ENCODE peak calls at places on chromosomes 13 and 19, in nine cellular contexts. X, W, J, Z, B, Y, C, H and F are unnamed samples.

GRCh38 chr19:11361037-11361770 is 6.0 kb downstream of the PLPPR2 start:
- DNase-seq in W (peak; percentile 87), X (no peak), B (no peak), Z (no peak), J (peak; percentile 97), Y (no peak), H (no peak), C (no peak), F (no peak)

GRCh38 chr19:47229674-47230121 is 1.3 kb downstream of the BBC3 start:
- DNase-seq in B (no peak), J (no peak), Y (peak; percentile 34), Z (peak; percentile 67), X (peak; percentile 37), C (no peak), H (peak; percentile 37), W (peak; percentile 27), F (no peak)

GRCh38 chr13:45728759-45729158 is 26.6 kb downstream of the CBY2 start:
- DNase-seq in X (no peak), B (no peak), C (peak; percentile 7), W (no peak), J (peak; percentile 66), H (no peak), Y (no peak), Z (no peak), F (no peak)

GRCh38 chr19:41016488-41017071 is 25.5 kb downstream of the CYP2B6 start:
- DNase-seq in W (no peak), C (no peak), Y (no peak), B (no peak), X (no peak), Z (no peak), H (no peak), J (no peak), F (no peak)

GRCh38 chr13:40334616-40335015 is 331.8 kb downstream of the FOXO1 start:
- DNase-seq in J (no peak), W (no peak), Y (no peak), Z (no peak), C (no peak), H (no peak), X (no peak), B (no peak), F (no peak)

GRCh38 chr13:28532226-28533048 is 37.5 kb upstream of the FLT1 start:
- DNase-seq in Z (peak; percentile 69), X (no peak), H (no peak), J (peak; percentile 70), B (no peak), W (peak; percentile 29), C (peak; percentile 36), Y (no peak), F (no peak)

GRCh38 chr19:16514383-16515019 is 18.3 kb downstream of the C19orf44 start:
- DNase-seq in J (no peak), H (no peak), Z (no peak), C (no peak), X (no peak), Y (no peak), B (no peak), W (no peak), F (no peak)

GRCh38 chr13:25806304-25806974 is 245.4 kb downstream of the SHISA2 start:
- DNase-seq in H (no peak), B (no peak), J (no peak), Y (no peak), W (peak; percentile 23), Z (no peak), C (no peak), X (peak; percentile 8), F (peak; percentile 9)

GRCh38 chr13:27024781-27025492 is 146.7 kb downstream of the USP12 start:
- DNase-seq in Z (no peak), H (no peak), B (no peak), C (no peak), X (no peak), Y (no peak), W (no peak), J (no peak), F (no peak)

GRCh38 chr13:24511019-24511823 is 1.4 kb downstream of the PARP4 start:
- DNase-seq in J (peak; percentile 11), C (peak; percentile 89), W (peak; percentile 15), Z (peak; percentile 85), H (peak; percentile 91), Y (peak; percentile 26), B (no peak), X (peak; percentile 79), F (peak; percentile 86)

GRCh38 chr19:11375143-11375948 is 880 bp downstream of the SWSAP1 start:
- DNase-seq in X (no peak), C (no peak), Z (peak; percentile 67), H (no peak), W (peak; percentile 68), Y (peak; percentile 17), B (no peak), J (peak; percentile 59), F (no peak)

GRCh38 chr19:55553217-55554182 is 8.2 kb upstream of the SBK3 start:
- DNase-seq in Y (no peak), X (no peak), W (no peak), J (no peak), B (no peak), Z (no peak), H (no peak), C (no peak), F (no peak)

GRCh38 chr19:19385900-19386339 is 19.6 kb upstream of the GATAD2A start:
- DNase-seq in Y (no peak), H (no peak), C (no peak), B (no peak), W (no peak), J (no peak), X (no peak), Z (peak; percentile 30), F (no peak)

GRCh38 chr19:956747-957451 is 27.2 kb upstream of the WDR18 start:
- DNase-seq in J (peak; percentile 91), Z (no peak), X (peak; percentile 21), B (no peak), H (peak; percentile 36), Y (no peak), W (no peak), C (peak; percentile 33), F (no peak)

GRCh38 chr19:53076984-53077383 is 26.2 kb downstream of the ZNF160 start:
- DNase-seq in Z (peak; percentile 72), J (peak; percentile 85), B (no peak), Y (peak; percentile 16), W (peak; percentile 73), H (peak; percentile 28), X (peak; percentile 55), C (peak; percentile 82), F (peak; percentile 60)

GRCh38 chr19:47275866-47276461 is 1.3 kb downstream of the INAFM1 start:
- DNase-seq in H (peak; percentile 57), W (peak; percentile 14), Z (no peak), B (no peak), X (peak; percentile 42), Y (peak; percentile 47), J (no peak), C (peak; percentile 65), F (peak; percentile 55)

GRCh38 chr19:56148096-56148495 is 7.0 kb downstream of the ZNF444 start:
- DNase-seq in X (no peak), B (no peak), J (no peak), Y (no peak), W (no peak), C (no peak), Z (no peak), H (no peak), F (no peak)

GRCh38 chr19:33982706-33983105 is 186.0 kb downstream of the KCTD15 start:
- DNase-seq in X (no peak), W (no peak), C (no peak), Y (no peak), B (no peak), J (no peak), Z (no peak), H (no peak), F (no peak)

DNA sequence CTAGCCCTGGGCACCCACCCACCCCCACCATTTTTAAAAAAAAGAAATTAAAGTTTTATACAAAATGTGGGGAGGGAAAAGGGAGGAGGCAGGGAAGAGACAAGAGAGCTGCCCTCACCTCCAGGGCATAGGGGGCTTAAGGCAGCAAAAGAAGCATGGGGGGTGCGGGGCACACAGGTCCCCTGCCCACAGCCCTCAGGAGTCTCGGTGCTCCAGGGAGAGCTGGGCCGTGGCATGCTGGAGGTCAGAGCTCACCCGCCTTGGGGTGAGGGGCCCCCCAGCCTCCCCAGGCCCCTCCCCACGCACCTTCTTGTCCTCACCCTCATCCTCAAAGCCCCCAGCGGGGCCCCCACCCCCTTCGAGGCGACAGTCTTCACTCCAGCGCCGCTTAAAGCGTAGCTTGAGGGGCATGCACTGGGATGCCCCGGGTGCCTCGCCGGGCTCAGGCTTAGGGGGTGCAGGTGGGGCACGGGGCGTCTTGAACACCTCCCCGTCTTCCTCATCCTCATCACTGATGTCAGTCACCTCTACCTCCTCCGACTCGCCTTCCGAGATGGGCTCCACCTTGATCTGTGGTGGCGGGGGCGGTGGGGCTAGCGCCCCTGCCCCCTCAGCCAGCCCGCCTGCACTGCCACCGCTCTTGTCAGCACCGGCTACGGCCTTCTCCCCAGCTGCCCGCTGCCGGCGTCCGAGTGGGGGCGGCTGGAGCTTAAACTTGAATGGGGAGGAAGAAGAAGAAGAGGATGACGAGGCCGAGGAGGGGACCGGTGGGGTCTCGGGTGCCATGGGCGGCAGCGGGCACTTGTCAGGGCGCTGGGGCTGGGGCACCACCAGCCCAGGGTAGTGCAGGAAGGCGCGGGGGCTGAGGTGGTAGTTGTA is 6.1 kb upstream of the GSK3A start:
- DNase-seq in H (no peak), Y (no peak), C (no peak), Z (no peak), B (no peak), W (no peak), J (no peak), X (no peak), F (no peak)
- H3K27ac ChIP-seq in H (no peak overlapping the region), Y (peak overlapping the region; percentile 100), C (peak overlapping the region; percentile 80), Z (no peak overlapping the region), B (peak overlapping the region; percentile 100), W (no peak overlapping the region), J (no peak overlapping the region), X (no peak overlapping the region), F (no peak overlapping the region)

GRCh38 chr19:20565321-20566018 is at the start of gene ZNF737:
- DNase-seq in X (peak; percentile 97), Y (peak; percentile 99), Z (peak; percentile 95), W (peak; percentile 100), C (peak; percentile 97), H (peak; percentile 91), B (peak; percentile 99), J (peak; percentile 98), F (peak; percentile 96)
- TF ChIP-seq CTCF in X (peak; percentile 32), Y (peak; percentile 17), Z (peak; percentile 45), W (peak; percentile 40), C (peak; percentile 48), H (peak; percentile 9), B (no peak), J (peak; percentile 34), F (peak; percentile 65)

GRCh38 chr13:51588406-51588949 is 4.2 kb downstream of the WDFY2 start:
- DNase-seq in C (peak; percentile 19), H (no peak), J (peak; percentile 8), Y (no peak), W (peak; percentile 3), X (no peak), Z (no peak), B (no peak), F (no peak)
- H3K4me3 ChIP-seq in C (no peak overlapping the region), H (no peak overlapping the region), J (no peak overlapping the region), Y (no peak overlapping the region), W (no peak overlapping the region), X (no peak overlapping the region), Z (no peak overlapping the region), B (no peak overlapping the region), F (no peak overlapping the region)

DNA sequence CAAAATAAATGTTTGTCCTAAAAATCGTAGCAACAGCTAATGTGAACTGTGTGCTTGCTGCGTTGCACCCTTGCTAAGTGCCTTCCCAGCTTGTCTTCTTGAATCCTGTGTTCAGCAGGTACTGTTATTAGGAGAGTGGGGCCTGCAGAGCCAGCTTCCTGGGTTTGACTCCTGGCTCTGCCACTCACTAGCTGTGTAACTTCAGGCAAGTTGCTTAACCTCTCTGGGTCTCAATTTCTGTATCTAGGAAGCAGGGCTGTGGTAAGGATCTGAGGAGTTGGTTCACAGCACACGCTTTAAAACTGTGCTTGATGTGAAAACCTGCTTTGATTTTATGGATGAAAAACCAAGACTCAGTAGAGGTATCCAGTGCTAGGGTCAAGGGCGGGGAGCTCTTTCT is 10.0 kb downstream of the NFIX start:
- DNase-seq in B (no peak), W (no peak), Z (no peak), X (no peak), C (no peak), H (no peak), J (no peak), Y (no peak), F (no peak)
- H3K27ac ChIP-seq in B (peak overlapping the region; percentile 95), W (peak overlapping the region; percentile 13), Z (no peak overlapping the region), X (no peak overlapping the region), C (no peak overlapping the region), H (no peak overlapping the region), J (no peak overlapping the region), Y (no peak overlapping the region), F (no peak overlapping the region)